ENCODE peak calls at places on chromosomes 13 and 19, in five cellular contexts. One of them, this sample, is unnamed.

GRCh38 chr19:1465191-1466016 is 13.6 kb downstream of the C19orf25 start:
- DNase-seq in lower lobe of right lung: no peak
- DNase-seq in CD4-positive, CD25-positive, alpha-beta regulatory T cell: peak; percentile 51
- DNase-seq in right cardiac atrium: peak; percentile 73
- DNase-seq in AG04450: no peak
- DNase-seq in this sample: no peak

GRCh38 chr19:21022996-21023395 is 2.5 kb downstream of the ZNF430 start:
- DNase-seq in lower lobe of right lung: no peak
- DNase-seq in CD4-positive, CD25-positive, alpha-beta regulatory T cell: peak; percentile 42
- DNase-seq in right cardiac atrium: no peak
- DNase-seq in AG04450: no peak
- DNase-seq in this sample: peak; percentile 85

GRCh38 chr19:1766800-1767352 is 13.6 kb downstream of the ONECUT3 start:
- DNase-seq in lower lobe of right lung: no peak
- DNase-seq in right cardiac atrium: no peak
- DNase-seq in AG04450: no peak
- DNase-seq in CD4-positive, CD25-positive, alpha-beta regulatory T cell: no peak
- DNase-seq in this sample: no peak

GRCh38 chr13:101576452-101576851 is 124.0 kb downstream of the ITGBL1 start:
- DNase-seq in right cardiac atrium: no peak
- DNase-seq in lower lobe of right lung: no peak
- DNase-seq in AG04450: peak; percentile 37
- DNase-seq in CD4-positive, CD25-positive, alpha-beta regulatory T cell: no peak
- DNase-seq in this sample: no peak

GRCh38 chr13:30408319-30409101 is 13.8 kb upstream of the UBE2L5 start:
- DNase-seq in right cardiac atrium: peak; percentile 98
- DNase-seq in lower lobe of right lung: peak; percentile 96
- DNase-seq in AG04450: peak; percentile 73
- DNase-seq in CD4-positive, CD25-positive, alpha-beta regulatory T cell: peak; percentile 94
- DNase-seq in this sample: no peak

GRCh38 chr19:21921691-21922180 is 85.8 kb upstream of the ZNF43 start:
- DNase-seq in CD4-positive, CD25-positive, alpha-beta regulatory T cell: no peak
- DNase-seq in AG04450: no peak
- DNase-seq in lower lobe of right lung: no peak
- DNase-seq in right cardiac atrium: no peak
- DNase-seq in this sample: no peak

GRCh38 chr19:3117746-3118145 is 18.1 kb upstream of the GNA15 start:
- DNase-seq in lower lobe of right lung: no peak
- DNase-seq in AG04450: no peak
- DNase-seq in right cardiac atrium: peak; percentile 49
- DNase-seq in CD4-positive, CD25-positive, alpha-beta regulatory T cell: no peak
- DNase-seq in this sample: no peak

GRCh38 chr19:27654266-27654990 is 1558.5 kb downstream of the UQCRFS1 start:
- DNase-seq in AG04450: no peak
- DNase-seq in right cardiac atrium: no peak
- DNase-seq in lower lobe of right lung: no peak
- DNase-seq in CD4-positive, CD25-positive, alpha-beta regulatory T cell: no peak
- DNase-seq in this sample: no peak

GRCh38 chr13:55345197-55345596 is 1795.5 kb upstream of the PRR20A start:
- DNase-seq in CD4-positive, CD25-positive, alpha-beta regulatory T cell: no peak
- DNase-seq in AG04450: no peak
- DNase-seq in right cardiac atrium: no peak
- DNase-seq in lower lobe of right lung: no peak
- DNase-seq in this sample: no peak

GRCh38 chr19:55579766-55580621 is 654 bp downstream of the ZNF579 start:
- DNase-seq in AG04450: no peak
- DNase-seq in CD4-positive, CD25-positive, alpha-beta regulatory T cell: peak; percentile 18
- DNase-seq in lower lobe of right lung: no peak
- DNase-seq in right cardiac atrium: peak; percentile 73
- DNase-seq in this sample: no peak

GRCh38 chr19:46480409-46480808 is 9.0 kb upstream of the PNMA8A start:
- DNase-seq in right cardiac atrium: peak; percentile 69
- DNase-seq in AG04450: peak; percentile 70
- DNase-seq in lower lobe of right lung: no peak
- DNase-seq in CD4-positive, CD25-positive, alpha-beta regulatory T cell: no peak
- DNase-seq in this sample: no peak

GRCh38 chr19:38838208-38838985 is 6.8 kb upstream of the ECH1 start:
- DNase-seq in lower lobe of right lung: no peak
- DNase-seq in CD4-positive, CD25-positive, alpha-beta regulatory T cell: no peak
- DNase-seq in right cardiac atrium: peak; percentile 33
- DNase-seq in AG04450: no peak
- DNase-seq in this sample: peak; percentile 90

GRCh38 chr19:43316591-43317319 is 36.7 kb upstream of the CD177 start:
- DNase-seq in CD4-positive, CD25-positive, alpha-beta regulatory T cell: no peak
- DNase-seq in right cardiac atrium: no peak
- DNase-seq in lower lobe of right lung: no peak
- DNase-seq in AG04450: no peak
- DNase-seq in this sample: no peak

GRCh38 chr13:37349916-37350315 is 244.5 kb upstream of the CSNK1A1L start:
- DNase-seq in AG04450: no peak
- DNase-seq in right cardiac atrium: no peak
- DNase-seq in CD4-positive, CD25-positive, alpha-beta regulatory T cell: no peak
- DNase-seq in lower lobe of right lung: no peak
- DNase-seq in this sample: no peak

GRCh38 chr19:1794424-1795185 is 17.5 kb downstream of the ATP8B3 start:
- DNase-seq in AG04450: no peak
- DNase-seq in right cardiac atrium: peak; percentile 31
- DNase-seq in lower lobe of right lung: no peak
- DNase-seq in CD4-positive, CD25-positive, alpha-beta regulatory T cell: no peak
- DNase-seq in this sample: no peak

GRCh38 chr13:110044521-110045200 is 258.3 kb upstream of the IRS2 start:
- DNase-seq in right cardiac atrium: no peak
- DNase-seq in lower lobe of right lung: no peak
- DNase-seq in AG04450: no peak
- DNase-seq in CD4-positive, CD25-positive, alpha-beta regulatory T cell: no peak
- DNase-seq in this sample: no peak

GRCh38 chr19:48975947-48976847 is 11.1 kb downstream of the FTL start:
- DNase-seq in CD4-positive, CD25-positive, alpha-beta regulatory T cell: peak; percentile 62
- DNase-seq in lower lobe of right lung: no peak
- DNase-seq in right cardiac atrium: no peak
- DNase-seq in AG04450: no peak
- DNase-seq in this sample: no peak

GRCh38 chr13:110676057-110676510 is 29.8 kb downstream of the CARS2 start:
- DNase-seq in CD4-positive, CD25-positive, alpha-beta regulatory T cell: no peak
- DNase-seq in right cardiac atrium: no peak
- DNase-seq in AG04450: no peak
- DNase-seq in lower lobe of right lung: no peak
- DNase-seq in this sample: no peak

GRCh38 chr13:50323440-50324070 is 308.3 kb downstream of the KCNRG start:
- DNase-seq in AG04450: peak; percentile 71
- DNase-seq in lower lobe of right lung: no peak
- DNase-seq in CD4-positive, CD25-positive, alpha-beta regulatory T cell: no peak
- DNase-seq in right cardiac atrium: no peak
- DNase-seq in this sample: peak; percentile 37

GRCh38 chr13:50322006-50322405 is 306.8 kb downstream of the KCNRG start:
- DNase-seq in lower lobe of right lung: no peak
- DNase-seq in CD4-positive, CD25-positive, alpha-beta regulatory T cell: no peak
- DNase-seq in AG04450: no peak
- DNase-seq in right cardiac atrium: no peak
- DNase-seq in this sample: no peak

GRCh38 chr13:50320297-50320862 is 305.1 kb downstream of the KCNRG start:
- DNase-seq in AG04450: peak; percentile 4
- DNase-seq in CD4-positive, CD25-positive, alpha-beta regulatory T cell: no peak
- DNase-seq in right cardiac atrium: no peak
- DNase-seq in lower lobe of right lung: no peak
- DNase-seq in this sample: no peak

GRCh38 chr13:50319603-50320296 is 304.5 kb downstream of the KCNRG start:
- DNase-seq in CD4-positive, CD25-positive, alpha-beta regulatory T cell: peak; percentile 35
- DNase-seq in AG04450: no peak
- DNase-seq in right cardiac atrium: no peak
- DNase-seq in lower lobe of right lung: no peak
- DNase-seq in this sample: no peak

GRCh38 chr13:50318887-50319286 is 303.6 kb downstream of the KCNRG start:
- DNase-seq in lower lobe of right lung: no peak
- DNase-seq in right cardiac atrium: no peak
- DNase-seq in AG04450: no peak
- DNase-seq in CD4-positive, CD25-positive, alpha-beta regulatory T cell: no peak
- DNase-seq in this sample: no peak
- H3K27ac ChIP-seq in lower lobe of right lung: no peak overlapping the region
- H3K27ac ChIP-seq in right cardiac atrium: no peak overlapping the region
- H3K27ac ChIP-seq in AG04450: no peak overlapping the region
- H3K27ac ChIP-seq in CD4-positive, CD25-positive, alpha-beta regulatory T cell: peak overlapping the region; percentile 35
- H3K27ac ChIP-seq in this sample: no peak overlapping the region

DNA sequence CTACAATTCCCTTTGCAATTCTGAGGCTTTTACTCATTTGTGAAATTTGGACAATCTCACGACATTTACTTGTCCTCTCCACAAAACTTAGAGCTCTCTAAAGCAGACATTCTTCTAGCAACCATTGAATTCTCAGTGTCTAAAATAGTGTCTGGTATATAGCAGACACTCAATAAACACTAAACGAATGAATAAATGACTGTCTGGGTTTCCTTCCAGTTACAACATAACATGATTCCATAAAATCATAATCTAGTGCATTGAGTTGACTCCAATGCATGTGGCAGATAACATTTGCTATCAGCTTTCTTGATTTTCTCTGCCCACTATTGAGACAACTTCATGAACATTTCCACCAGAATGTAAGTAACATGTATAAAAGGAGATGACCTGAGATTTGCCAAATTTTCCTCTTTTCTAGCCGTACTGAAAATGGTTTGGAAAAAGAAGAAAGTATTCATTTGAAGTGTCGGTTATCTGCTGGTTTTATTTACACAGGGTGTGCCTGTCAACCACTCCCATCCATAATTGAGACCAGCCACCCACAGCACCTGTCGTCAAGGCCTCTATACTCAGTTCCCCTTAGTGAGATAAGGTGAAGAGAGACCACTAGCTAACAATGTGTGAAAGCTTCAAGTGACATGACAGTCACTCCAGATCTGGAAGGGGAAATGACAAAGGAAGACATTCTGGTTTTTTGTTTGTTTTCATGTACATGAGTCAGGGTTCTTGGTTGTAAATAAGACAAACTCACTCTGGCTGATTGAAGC is 4.8 kb upstream of the SERP2 start:
- DNase-seq in AG04450: no peak
- DNase-seq in CD4-positive, CD25-positive, alpha-beta regulatory T cell: no peak
- DNase-seq in right cardiac atrium: no peak
- DNase-seq in lower lobe of right lung: no peak
- DNase-seq in this sample: no peak
- H3K27ac ChIP-seq in AG04450: no peak overlapping the region
- H3K27ac ChIP-seq in CD4-positive, CD25-positive, alpha-beta regulatory T cell: no peak overlapping the region
- H3K27ac ChIP-seq in right cardiac atrium: no peak overlapping the region
- H3K27ac ChIP-seq in lower lobe of right lung: no peak overlapping the region
- H3K27ac ChIP-seq in this sample: no peak overlapping the region

DNA sequence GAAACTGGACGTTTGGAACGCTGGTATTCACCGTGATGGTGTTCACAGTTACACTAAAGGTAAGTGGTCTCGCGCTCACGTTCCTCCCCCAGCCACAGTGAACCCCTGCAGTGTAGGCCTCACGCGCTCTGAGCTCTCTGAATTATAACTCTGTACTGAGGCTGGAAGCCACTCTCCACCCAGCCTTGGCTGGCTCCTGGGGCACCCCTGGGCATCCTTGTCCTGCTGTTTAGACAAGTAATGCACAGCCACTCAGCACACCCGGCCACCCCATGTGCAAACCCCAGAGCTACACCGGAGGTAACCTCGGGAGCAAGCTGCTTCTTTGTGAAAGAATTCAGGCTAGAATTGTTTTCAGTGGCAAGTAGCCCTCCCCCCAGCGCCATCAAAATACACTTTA is 97.3 kb upstream of the MCF2L start:
- DNase-seq in right cardiac atrium: no peak
- DNase-seq in lower lobe of right lung: no peak
- DNase-seq in AG04450: no peak
- DNase-seq in CD4-positive, CD25-positive, alpha-beta regulatory T cell: no peak
- DNase-seq in this sample: no peak
- H3K27ac ChIP-seq in right cardiac atrium: no peak overlapping the region
- H3K27ac ChIP-seq in lower lobe of right lung: no peak overlapping the region
- H3K27ac ChIP-seq in AG04450: no peak overlapping the region
- H3K27ac ChIP-seq in CD4-positive, CD25-positive, alpha-beta regulatory T cell: no peak overlapping the region
- H3K27ac ChIP-seq in this sample: no peak overlapping the region

GRCh38 chr19:30318261-30318660 is 53.9 kb upstream of the ZNF536 start:
- DNase-seq in AG04450: no peak
- DNase-seq in right cardiac atrium: no peak
- DNase-seq in CD4-positive, CD25-positive, alpha-beta regulatory T cell: no peak
- DNase-seq in lower lobe of right lung: no peak
- DNase-seq in this sample: no peak
- H3K27ac ChIP-seq in AG04450: no peak overlapping the region
- H3K27ac ChIP-seq in right cardiac atrium: no peak overlapping the region
- H3K27ac ChIP-seq in CD4-positive, CD25-positive, alpha-beta regulatory T cell: no peak overlapping the region
- H3K27ac ChIP-seq in lower lobe of right lung: no peak overlapping the region
- H3K27ac ChIP-seq in this sample: no peak overlapping the region